ENCODE peak calls at places on chromosomes 16 and 17, in ten cellular contexts. One of them, this sample, is unnamed.

GRCh38 chr17:82531431-82531881 is 11.9 kb downstream of the FOXK2 start:
- DNase-seq in GM10248: no peak
- DNase-seq in GM13976: no peak
- DNase-seq in AG04450: peak
- DNase-seq in AG09309: no peak
- DNase-seq in WTC11: no peak
- DNase-seq in thoracic aorta: no peak
- DNase-seq in lower leg skin: no peak
- DNase-seq in left ventricle myocardium inferior: no peak
- DNase-seq in neural progenitor cell: no peak
- DNase-seq in this sample: no peak

GRCh38 chr17:4815043-4815675 is 8.2 kb downstream of the PLD2 start:
- DNase-seq in GM10248: no peak
- DNase-seq in GM13976: no peak
- DNase-seq in AG04450: no peak
- DNase-seq in AG09309: no peak
- DNase-seq in WTC11: no peak
- DNase-seq in thoracic aorta: no peak
- DNase-seq in lower leg skin: no peak
- DNase-seq in left ventricle myocardium inferior: no peak
- DNase-seq in neural progenitor cell: no peak
- DNase-seq in this sample: no peak

GRCh38 chr16:24054649-24055560 is 201.2 kb upstream of the CACNG3 start:
- DNase-seq in GM10248: no peak
- DNase-seq in GM13976: no peak
- DNase-seq in AG04450: no peak
- DNase-seq in AG09309: no peak
- DNase-seq in WTC11: peak
- DNase-seq in thoracic aorta: no peak
- DNase-seq in lower leg skin: peak
- DNase-seq in left ventricle myocardium inferior: no peak
- DNase-seq in neural progenitor cell: peak
- DNase-seq in this sample: no peak

GRCh38 chr16:75322706-75323105 is 71.3 kb upstream of the BCAR1 start:
- DNase-seq in GM10248: no peak
- DNase-seq in GM13976: no peak
- DNase-seq in AG04450: no peak
- DNase-seq in AG09309: no peak
- DNase-seq in WTC11: no peak
- DNase-seq in thoracic aorta: no peak
- DNase-seq in lower leg skin: no peak
- DNase-seq in left ventricle myocardium inferior: no peak
- DNase-seq in neural progenitor cell: no peak
- DNase-seq in this sample: no peak

GRCh38 chr17:81083125-81083765 is 48.3 kb downstream of the BAIAP2 start:
- DNase-seq in GM10248: no peak
- DNase-seq in GM13976: no peak
- DNase-seq in AG04450: no peak
- DNase-seq in AG09309: no peak
- DNase-seq in WTC11: no peak
- DNase-seq in thoracic aorta: no peak
- DNase-seq in lower leg skin: no peak
- DNase-seq in left ventricle myocardium inferior: no peak
- DNase-seq in neural progenitor cell: no peak
- DNase-seq in this sample: no peak

GRCh38 chr17:67836205-67836987 is 11.1 kb downstream of the BPTF start:
- DNase-seq in GM10248: no peak
- DNase-seq in GM13976: no peak
- DNase-seq in AG04450: peak
- DNase-seq in AG09309: no peak
- DNase-seq in WTC11: no peak
- DNase-seq in thoracic aorta: no peak
- DNase-seq in lower leg skin: no peak
- DNase-seq in left ventricle myocardium inferior: no peak
- DNase-seq in neural progenitor cell: no peak
- DNase-seq in this sample: no peak

GRCh38 chr17:46264456-46265198 is 30.3 kb upstream of the LRRC37A start:
- DNase-seq in GM10248: no peak
- DNase-seq in GM13976: no peak
- DNase-seq in AG04450: peak
- DNase-seq in AG09309: peak
- DNase-seq in WTC11: no peak
- DNase-seq in thoracic aorta: no peak
- DNase-seq in lower leg skin: no peak
- DNase-seq in left ventricle myocardium inferior: no peak
- DNase-seq in neural progenitor cell: no peak
- DNase-seq in this sample: no peak

GRCh38 chr17:2421315-2422147 is 20.7 kb upstream of the MNT start:
- DNase-seq in GM10248: no peak
- DNase-seq in GM13976: no peak
- DNase-seq in AG04450: no peak
- DNase-seq in AG09309: no peak
- DNase-seq in WTC11: peak
- DNase-seq in thoracic aorta: no peak
- DNase-seq in lower leg skin: peak
- DNase-seq in left ventricle myocardium inferior: no peak
- DNase-seq in neural progenitor cell: peak
- DNase-seq in this sample: no peak

GRCh38 chr16:54505479-54506247 is 219.1 kb upstream of the IRX3 start:
- DNase-seq in GM10248: no peak
- DNase-seq in GM13976: no peak
- DNase-seq in AG04450: no peak
- DNase-seq in AG09309: no peak
- DNase-seq in WTC11: no peak
- DNase-seq in thoracic aorta: no peak
- DNase-seq in lower leg skin: no peak
- DNase-seq in left ventricle myocardium inferior: no peak
- DNase-seq in neural progenitor cell: no peak
- DNase-seq in this sample: no peak

GRCh38 chr16:81448154-81449131 is 3.8 kb downstream of the CMIP start:
- DNase-seq in GM10248: no peak
- DNase-seq in GM13976: no peak
- DNase-seq in AG04450: no peak
- DNase-seq in AG09309: no peak
- DNase-seq in WTC11: no peak
- DNase-seq in thoracic aorta: no peak
- DNase-seq in lower leg skin: no peak
- DNase-seq in left ventricle myocardium inferior: no peak
- DNase-seq in neural progenitor cell: peak
- DNase-seq in this sample: no peak

GRCh38 chr16:67158637-67159600 is 790 bp downstream of the TRADD start:
- DNase-seq in GM10248: peak
- DNase-seq in GM13976: peak
- DNase-seq in AG04450: no peak
- DNase-seq in AG09309: no peak
- DNase-seq in WTC11: peak
- DNase-seq in thoracic aorta: no peak
- DNase-seq in lower leg skin: no peak
- DNase-seq in left ventricle myocardium inferior: peak
- DNase-seq in neural progenitor cell: peak
- DNase-seq in this sample: no peak

GRCh38 chr17:10087333-10087732 is 111.1 kb downstream of the GAS7 start:
- DNase-seq in GM10248: no peak
- DNase-seq in GM13976: no peak
- DNase-seq in AG04450: no peak
- DNase-seq in AG09309: no peak
- DNase-seq in WTC11: no peak
- DNase-seq in thoracic aorta: no peak
- DNase-seq in lower leg skin: peak
- DNase-seq in left ventricle myocardium inferior: no peak
- DNase-seq in neural progenitor cell: no peak
- DNase-seq in this sample: no peak

GRCh38 chr16:78686601-78687000 is 587.1 kb downstream of the WWOX start:
- DNase-seq in GM10248: no peak
- DNase-seq in GM13976: no peak
- DNase-seq in AG04450: no peak
- DNase-seq in AG09309: no peak
- DNase-seq in WTC11: no peak
- DNase-seq in thoracic aorta: no peak
- DNase-seq in lower leg skin: no peak
- DNase-seq in left ventricle myocardium inferior: no peak
- DNase-seq in neural progenitor cell: no peak
- DNase-seq in this sample: no peak

GRCh38 chr16:78689536-78689935 is 590.1 kb downstream of the WWOX start:
- DNase-seq in GM10248: no peak
- DNase-seq in GM13976: no peak
- DNase-seq in AG04450: no peak
- DNase-seq in AG09309: no peak
- DNase-seq in WTC11: no peak
- DNase-seq in thoracic aorta: no peak
- DNase-seq in lower leg skin: no peak
- DNase-seq in left ventricle myocardium inferior: no peak
- DNase-seq in neural progenitor cell: no peak
- DNase-seq in this sample: no peak

GRCh38 chr16:78684040-78684611 is 584.7 kb downstream of the WWOX start:
- DNase-seq in GM10248: no peak
- DNase-seq in GM13976: no peak
- DNase-seq in AG04450: no peak
- DNase-seq in AG09309: no peak
- DNase-seq in WTC11: no peak
- DNase-seq in thoracic aorta: peak
- DNase-seq in lower leg skin: peak
- DNase-seq in left ventricle myocardium inferior: peak
- DNase-seq in neural progenitor cell: no peak
- DNase-seq in this sample: no peak

GRCh38 chr16:78689031-78689430 is 589.6 kb downstream of the WWOX start:
- DNase-seq in GM10248: no peak
- DNase-seq in GM13976: no peak
- DNase-seq in AG04450: no peak
- DNase-seq in AG09309: no peak
- DNase-seq in WTC11: no peak
- DNase-seq in thoracic aorta: no peak
- DNase-seq in lower leg skin: no peak
- DNase-seq in left ventricle myocardium inferior: no peak
- DNase-seq in neural progenitor cell: no peak
- DNase-seq in this sample: no peak

DNA sequence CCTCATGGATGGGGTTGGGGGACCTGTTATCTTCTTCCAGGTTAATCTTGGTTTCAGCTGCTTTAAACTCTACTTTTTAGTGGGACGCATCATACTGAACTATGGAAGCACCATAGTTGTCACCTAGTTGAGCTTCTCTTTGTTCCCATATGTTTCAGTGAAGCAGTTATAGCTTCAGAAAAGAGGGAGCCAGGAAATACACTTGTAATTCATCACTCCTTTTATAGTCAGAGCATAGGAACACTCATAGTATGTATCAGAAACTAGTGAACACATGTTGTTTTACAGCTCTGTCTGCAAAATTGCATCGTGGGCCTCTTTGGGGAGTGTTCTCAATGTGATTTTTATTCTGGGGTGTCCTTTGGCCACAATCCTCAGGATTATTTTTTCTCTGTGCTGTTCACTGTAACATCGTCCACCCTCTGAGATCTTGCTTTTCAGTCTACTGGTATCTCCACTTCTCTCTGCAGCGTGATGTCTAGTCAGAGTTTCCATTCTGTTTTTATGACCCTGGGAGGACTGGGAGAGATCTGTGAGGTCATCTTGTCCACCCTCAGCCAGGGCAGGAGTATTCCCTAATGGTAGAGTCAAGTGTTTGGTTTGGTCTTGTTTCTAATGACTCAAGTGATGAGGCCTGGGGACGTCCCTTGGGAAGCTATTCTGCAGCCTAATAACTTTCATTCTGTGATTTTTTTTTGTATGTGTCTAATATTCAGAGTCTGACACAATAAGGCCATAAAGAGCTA is 585.4 kb downstream of the WWOX start:
- DNase-seq in GM10248: no peak
- DNase-seq in GM13976: no peak
- DNase-seq in AG04450: no peak
- DNase-seq in AG09309: no peak
- DNase-seq in WTC11: no peak
- DNase-seq in thoracic aorta: no peak
- DNase-seq in lower leg skin: no peak
- DNase-seq in left ventricle myocardium inferior: peak
- DNase-seq in neural progenitor cell: no peak
- DNase-seq in this sample: no peak
- TF ChIP-seq CTCF in GM10248: no peak
- TF ChIP-seq CTCF in GM13976: no peak
- TF ChIP-seq CTCF in AG04450: no peak
- TF ChIP-seq CTCF in AG09309: no peak
- TF ChIP-seq CTCF in WTC11: no peak
- TF ChIP-seq CTCF in thoracic aorta: no peak
- TF ChIP-seq CTCF in lower leg skin: no peak
- TF ChIP-seq CTCF in left ventricle myocardium inferior: no peak
- TF ChIP-seq CTCF in neural progenitor cell: no peak
- TF ChIP-seq CTCF in this sample: no peak

DNA sequence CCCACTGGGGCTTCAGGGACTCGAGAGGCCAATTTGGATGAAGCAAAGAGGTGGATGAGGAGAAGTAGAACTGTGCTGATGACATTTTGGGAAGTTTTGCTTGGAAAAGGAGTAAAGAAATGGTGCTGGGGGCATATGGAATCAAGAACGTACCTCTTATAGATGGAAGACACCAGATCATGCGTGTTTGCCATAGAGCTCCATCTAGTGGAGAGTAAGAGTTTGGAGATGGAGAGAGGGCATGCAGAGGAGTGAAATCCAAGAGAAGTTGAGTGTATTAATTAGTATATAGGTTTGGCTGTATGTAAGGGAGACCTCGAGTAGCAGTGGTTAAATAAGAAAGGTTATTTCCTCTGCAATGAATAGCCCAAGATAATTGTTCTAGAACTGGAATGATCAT is 56.0 kb downstream of the SHISA6 start:
- DNase-seq in GM10248: no peak
- DNase-seq in GM13976: no peak
- DNase-seq in AG04450: no peak
- DNase-seq in AG09309: no peak
- DNase-seq in WTC11: no peak
- DNase-seq in thoracic aorta: no peak
- DNase-seq in lower leg skin: peak
- DNase-seq in left ventricle myocardium inferior: no peak
- DNase-seq in neural progenitor cell: peak
- DNase-seq in this sample: no peak
- TF ChIP-seq CTCF in GM10248: no peak
- TF ChIP-seq CTCF in GM13976: no peak
- TF ChIP-seq CTCF in AG04450: no peak
- TF ChIP-seq CTCF in AG09309: no peak
- TF ChIP-seq CTCF in WTC11: no peak
- TF ChIP-seq CTCF in thoracic aorta: no peak
- TF ChIP-seq CTCF in lower leg skin: no peak
- TF ChIP-seq CTCF in left ventricle myocardium inferior: peak
- TF ChIP-seq CTCF in neural progenitor cell: peak
- TF ChIP-seq CTCF in this sample: no peak

GRCh38 chr16:87693827-87694226 is 72.0 kb downstream of the KLHDC4 start:
- DNase-seq in GM10248: no peak
- DNase-seq in GM13976: no peak
- DNase-seq in AG04450: no peak
- DNase-seq in AG09309: no peak
- DNase-seq in WTC11: no peak
- DNase-seq in thoracic aorta: no peak
- DNase-seq in lower leg skin: no peak
- DNase-seq in left ventricle myocardium inferior: no peak
- DNase-seq in neural progenitor cell: no peak
- DNase-seq in this sample: no peak
- TF ChIP-seq CTCF in GM10248: no peak
- TF ChIP-seq CTCF in GM13976: no peak
- TF ChIP-seq CTCF in AG04450: no peak
- TF ChIP-seq CTCF in AG09309: no peak
- TF ChIP-seq CTCF in WTC11: no peak
- TF ChIP-seq CTCF in thoracic aorta: no peak
- TF ChIP-seq CTCF in lower leg skin: no peak
- TF ChIP-seq CTCF in left ventricle myocardium inferior: no peak
- TF ChIP-seq CTCF in neural progenitor cell: no peak
- TF ChIP-seq CTCF in this sample: no peak

GRCh38 chr16:50547340-50547865 is 793 bp upstream of the NKD1 start:
- DNase-seq in GM10248: peak
- DNase-seq in GM13976: peak
- DNase-seq in AG04450: no peak
- DNase-seq in AG09309: no peak
- DNase-seq in WTC11: peak
- DNase-seq in thoracic aorta: no peak
- DNase-seq in lower leg skin: no peak
- DNase-seq in left ventricle myocardium inferior: peak
- DNase-seq in neural progenitor cell: peak
- DNase-seq in this sample: peak
- TF ChIP-seq CTCF in GM10248: peak
- TF ChIP-seq CTCF in GM13976: peak
- TF ChIP-seq CTCF in AG04450: no peak
- TF ChIP-seq CTCF in AG09309: no peak
- TF ChIP-seq CTCF in WTC11: no peak
- TF ChIP-seq CTCF in thoracic aorta: peak
- TF ChIP-seq CTCF in lower leg skin: peak
- TF ChIP-seq CTCF in left ventricle myocardium inferior: no peak
- TF ChIP-seq CTCF in neural progenitor cell: peak
- TF ChIP-seq CTCF in this sample: no peak